ENCODE peak calls at places on chromosomes 1 and 21, in eight cellular contexts. C is colonic mucosa; M is DND-41; Z is naive thymus-derived CD4-positive, alpha-beta T cell; E is Peyer's patch; R is adrenal gland; P is tibial artery; T is CD8-positive, alpha-beta memory T cell. I is an unnamed sample.
A peak's percentile ranks its signal among the peaks of the same experiment; 100 is the strongest.

GRCh38 chr1:12616709-12617373 is 1.2 kb downstream of the DHRS3 start:
- DNase-seq in C (no peak), M (peak; percentile 43), Z (peak; percentile 46), E (no peak), R (no peak), P (no peak), T (no peak), I (no peak)

GRCh38 chr1:192632188-192632587 is 3.8 kb upstream of the RGS13 start:
- DNase-seq in C (no peak), M (no peak), Z (no peak), E (no peak), R (no peak), P (no peak), T (no peak), I (no peak)

GRCh38 chr21:45636921-45637646 is 6.4 kb upstream of the PCBP3 start:
- DNase-seq in C (no peak), M (no peak), Z (no peak), E (no peak), R (no peak), P (no peak), T (no peak), I (no peak)

GRCh38 chr1:73832276-73832825 is 365.6 kb downstream of the LRRIQ3 start:
- DNase-seq in C (no peak), M (no peak), Z (no peak), E (no peak), R (no peak), P (no peak), T (no peak), I (no peak)

GRCh38 chr1:16978589-16979474 is 1.6 kb downstream of the MFAP2 start:
- DNase-seq in C (peak; percentile 37), M (no peak), Z (no peak), E (no peak), R (no peak), P (peak; percentile 83), T (no peak), I (peak; percentile 95)

GRCh38 chr1:40768146-40768990 is 15.2 kb upstream of the KCNQ4 start:
- DNase-seq in C (no peak), M (no peak), Z (no peak), E (no peak), R (no peak), P (no peak), T (no peak), I (no peak)

GRCh38 chr1:77976433-77977076 is 2.3 kb downstream of the FUBP1 start:
- DNase-seq in C (no peak), M (no peak), Z (no peak), E (no peak), R (no peak), P (no peak), T (no peak), I (no peak)

GRCh38 chr1:202376247-202376646 is 27.7 kb downstream of the PPP1R12B start:
- DNase-seq in C (no peak), M (no peak), Z (no peak), E (no peak), R (no peak), P (no peak), T (no peak), I (peak; percentile 45)

GRCh38 chr21:43347864-43348766 is 78.8 kb downstream of the SIK1 start:
- DNase-seq in C (no peak), M (no peak), Z (no peak), E (no peak), R (no peak), P (no peak), T (no peak), I (no peak)

GRCh38 chr1:100955322-100955721 is 59.4 kb downstream of the SLC30A7 start:
- DNase-seq in C (no peak), M (no peak), Z (no peak), E (no peak), R (no peak), P (no peak), T (no peak), I (peak; percentile 60)

GRCh38 chr1:30041741-30042437 is 681.5 kb downstream of the MATN1 start:
- DNase-seq in C (peak; percentile 10), M (no peak), Z (no peak), E (no peak), R (no peak), P (no peak), T (no peak), I (no peak)

GRCh38 chr1:225766967-225767413 is 10.6 kb upstream of the SRP9 start:
- DNase-seq in C (peak; percentile 40), M (no peak), Z (no peak), E (no peak), R (peak; percentile 96), P (peak; percentile 56), T (no peak), I (no peak)

GRCh38 chr1:181139631-181140051 is 51.1 kb downstream of the IER5 start:
- DNase-seq in C (no peak), M (no peak), Z (no peak), E (no peak), R (no peak), P (no peak), T (no peak), I (no peak)

DNA sequence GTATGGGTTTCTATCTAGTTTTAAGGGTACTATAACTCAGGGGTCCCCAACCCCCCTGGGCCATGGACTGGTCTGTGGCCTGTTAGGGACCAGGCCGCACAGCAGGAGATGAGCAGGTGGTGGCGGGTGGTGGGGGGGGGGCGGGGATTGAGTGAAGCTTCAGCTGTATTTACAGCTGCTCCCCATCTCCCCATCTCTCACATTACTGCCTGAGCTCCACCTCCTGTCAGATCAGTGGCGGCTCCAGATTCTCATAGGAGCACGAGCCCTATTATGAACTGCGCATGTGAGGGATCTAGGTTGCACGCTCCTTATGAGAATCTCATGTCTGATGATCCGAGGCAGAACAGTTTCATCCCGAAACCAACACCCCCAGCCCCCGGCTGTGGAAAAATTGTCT is 95.1 kb upstream of the SLC45A1 start:
- DNase-seq in C (no peak), M (no peak), Z (no peak), E (no peak), R (no peak), P (no peak), T (no peak), I (no peak)
- H3K27ac ChIP-seq in C (no peak overlapping the region), M (no peak overlapping the region), Z (no peak overlapping the region), E (no peak overlapping the region), R (no peak overlapping the region), P (no peak overlapping the region), T (no peak overlapping the region), I (no peak overlapping the region)

GRCh38 chr1:235917267-235917811 is 50.6 kb upstream of the LYST start:
- DNase-seq in C (peak; percentile 67), M (peak; percentile 23), Z (peak; percentile 41), E (peak; percentile 30), R (peak; percentile 88), P (peak; percentile 94), T (peak; percentile 80), I (no peak)
- H3K27ac ChIP-seq in C (peak overlapping the region; percentile 54), M (no peak overlapping the region), Z (no peak overlapping the region), E (peak overlapping the region; percentile 70), R (peak overlapping the region; percentile 43), P (peak overlapping the region; percentile 65), T (no peak overlapping the region), I (no peak overlapping the region)

GRCh38 chr1:2229032-2229920 is 1.2 kb downstream of the SKI start:
- DNase-seq in C (peak; percentile 68), M (peak; percentile 54), Z (peak; percentile 56), E (peak; percentile 73), R (peak; percentile 87), P (peak; percentile 66), T (peak; percentile 74), I (peak; percentile 79)
- H3K27ac ChIP-seq in C (peak overlapping the region; percentile 80), M (peak overlapping the region; percentile 63), Z (peak overlapping the region; percentile 78), E (peak overlapping the region; percentile 86), R (peak overlapping the region; percentile 78), P (peak overlapping the region; percentile 90), T (peak overlapping the region; percentile 80), I (peak overlapping the region; percentile 61)

DNA sequence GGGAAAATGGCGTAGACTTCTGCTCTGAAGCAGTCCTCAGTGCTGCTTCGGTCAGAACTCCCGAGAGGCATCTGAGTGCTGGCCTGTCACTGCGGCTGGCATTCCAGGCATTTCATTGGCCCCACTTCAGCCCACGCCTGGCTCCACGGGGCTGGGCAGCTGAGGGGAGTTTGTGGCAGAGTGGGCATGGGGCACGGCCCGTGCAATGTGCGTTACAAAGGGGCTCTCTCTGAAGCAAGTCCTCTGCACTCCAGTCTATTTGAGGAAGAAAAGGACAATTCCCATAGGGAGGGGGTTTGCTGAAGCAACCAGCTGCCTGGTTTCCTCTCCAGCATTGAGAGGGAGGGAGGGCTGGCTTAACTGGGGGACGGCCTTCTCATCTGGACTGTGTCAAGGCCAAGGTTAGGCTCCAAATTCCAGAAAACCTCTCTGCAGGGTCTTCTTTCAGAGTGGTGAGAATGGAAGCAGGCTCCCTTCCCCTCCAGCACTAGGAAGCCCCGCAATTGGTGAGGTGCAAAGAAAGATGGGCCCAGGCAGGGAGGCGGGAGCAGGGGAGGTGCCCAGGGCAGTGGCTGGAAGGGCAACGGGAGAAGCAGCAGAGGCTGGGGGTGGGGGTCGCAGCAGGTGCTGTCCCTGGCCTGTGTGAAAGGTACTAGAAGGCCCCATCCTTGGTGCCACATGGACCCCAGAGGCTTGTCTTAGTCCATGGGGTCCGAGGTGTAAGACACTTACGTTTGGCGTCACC is 21.1 kb upstream of the GPR157 start:
- DNase-seq in C (no peak), M (no peak), Z (no peak), E (no peak), R (no peak), P (no peak), T (peak; percentile 23), I (no peak)
- H3K27ac ChIP-seq in C (no peak overlapping the region), M (no peak overlapping the region), Z (no peak overlapping the region), E (peak overlapping the region; percentile 26), R (peak overlapping the region; percentile 10), P (peak overlapping the region; percentile 35), T (no peak overlapping the region), I (peak overlapping the region; percentile 42)